ENCODE peak calls at places on chromosomes 16 and 17, in eight cellular contexts. One of them, this sample, is unnamed.

GRCh38 chr17:9306086-9306485 is 269.5 kb downstream of the STX8 start:
- DNase-seq in stimulated activated CD8-positive, alpha-beta memory T cell treated with anti-CD3 and anti-CD28 coated beads, Interleukin-7, amount 100 ng/mL, for 1 hour: no peak
- DNase-seq in EL: no peak
- DNase-seq in WTC11: no peak
- DNase-seq in HTR-8/SVneo: no peak
- DNase-seq in HuH-7: no peak
- DNase-seq in lung: no peak
- DNase-seq in fibroblast of the conjunctiva: no peak
- DNase-seq in this sample: no peak

GRCh38 chr16:54931041-54931756 is 534 bp downstream of the IRX5 start:
- DNase-seq in stimulated activated CD8-positive, alpha-beta memory T cell treated with anti-CD3 and anti-CD28 coated beads, Interleukin-7, amount 100 ng/mL, for 1 hour: no peak
- DNase-seq in EL: peak; percentile 49
- DNase-seq in WTC11: peak; percentile 50
- DNase-seq in HTR-8/SVneo: no peak
- DNase-seq in HuH-7: peak; percentile 27
- DNase-seq in lung: no peak
- DNase-seq in fibroblast of the conjunctiva: no peak
- DNase-seq in this sample: no peak

GRCh38 chr16:70390774-70391173 is 44.1 kb downstream of the DDX19A start:
- DNase-seq in stimulated activated CD8-positive, alpha-beta memory T cell treated with anti-CD3 and anti-CD28 coated beads, Interleukin-7, amount 100 ng/mL, for 1 hour: no peak
- DNase-seq in EL: no peak
- DNase-seq in WTC11: no peak
- DNase-seq in HTR-8/SVneo: no peak
- DNase-seq in HuH-7: no peak
- DNase-seq in lung: no peak
- DNase-seq in fibroblast of the conjunctiva: no peak
- DNase-seq in this sample: no peak

GRCh38 chr16:66099261-66099660 is 267.2 kb upstream of the CDH5 start:
- DNase-seq in stimulated activated CD8-positive, alpha-beta memory T cell treated with anti-CD3 and anti-CD28 coated beads, Interleukin-7, amount 100 ng/mL, for 1 hour: no peak
- DNase-seq in EL: no peak
- DNase-seq in WTC11: no peak
- DNase-seq in HTR-8/SVneo: no peak
- DNase-seq in HuH-7: no peak
- DNase-seq in lung: no peak
- DNase-seq in fibroblast of the conjunctiva: no peak
- DNase-seq in this sample: no peak

GRCh38 chr17:73365934-73366623 is 54.3 kb upstream of the CDC42EP4 start:
- DNase-seq in stimulated activated CD8-positive, alpha-beta memory T cell treated with anti-CD3 and anti-CD28 coated beads, Interleukin-7, amount 100 ng/mL, for 1 hour: no peak
- DNase-seq in EL: no peak
- DNase-seq in WTC11: no peak
- DNase-seq in HTR-8/SVneo: no peak
- DNase-seq in HuH-7: no peak
- DNase-seq in lung: no peak
- DNase-seq in fibroblast of the conjunctiva: no peak
- DNase-seq in this sample: no peak

GRCh38 chr16:52634528-52634927 is 87.6 kb upstream of the TOX3 start:
- DNase-seq in stimulated activated CD8-positive, alpha-beta memory T cell treated with anti-CD3 and anti-CD28 coated beads, Interleukin-7, amount 100 ng/mL, for 1 hour: no peak
- DNase-seq in EL: no peak
- DNase-seq in WTC11: no peak
- DNase-seq in HTR-8/SVneo: no peak
- DNase-seq in HuH-7: no peak
- DNase-seq in lung: no peak
- DNase-seq in fibroblast of the conjunctiva: no peak
- DNase-seq in this sample: no peak

GRCh38 chr17:2241823-2242222 is 61.8 kb downstream of the SMG6 start:
- DNase-seq in stimulated activated CD8-positive, alpha-beta memory T cell treated with anti-CD3 and anti-CD28 coated beads, Interleukin-7, amount 100 ng/mL, for 1 hour: no peak
- DNase-seq in EL: peak; percentile 44
- DNase-seq in WTC11: no peak
- DNase-seq in HTR-8/SVneo: no peak
- DNase-seq in HuH-7: no peak
- DNase-seq in lung: no peak
- DNase-seq in fibroblast of the conjunctiva: no peak
- DNase-seq in this sample: no peak

GRCh38 chr17:7774037-7774659 is 56.6 kb downstream of the DNAH2 start:
- DNase-seq in stimulated activated CD8-positive, alpha-beta memory T cell treated with anti-CD3 and anti-CD28 coated beads, Interleukin-7, amount 100 ng/mL, for 1 hour: no peak
- DNase-seq in EL: peak; percentile 86
- DNase-seq in WTC11: no peak
- DNase-seq in HTR-8/SVneo: peak; percentile 59
- DNase-seq in HuH-7: peak; percentile 51
- DNase-seq in lung: peak; percentile 41
- DNase-seq in fibroblast of the conjunctiva: peak; percentile 20
- DNase-seq in this sample: no peak

GRCh38 chr16:11271610-11272009 is 1.8 kb downstream of the PRM3 start:
- DNase-seq in stimulated activated CD8-positive, alpha-beta memory T cell treated with anti-CD3 and anti-CD28 coated beads, Interleukin-7, amount 100 ng/mL, for 1 hour: no peak
- DNase-seq in EL: no peak
- DNase-seq in WTC11: no peak
- DNase-seq in HTR-8/SVneo: no peak
- DNase-seq in HuH-7: no peak
- DNase-seq in lung: no peak
- DNase-seq in fibroblast of the conjunctiva: no peak
- DNase-seq in this sample: no peak

GRCh38 chr17:80187493-80187892 is 17.7 kb downstream of the CARD14 start:
- DNase-seq in stimulated activated CD8-positive, alpha-beta memory T cell treated with anti-CD3 and anti-CD28 coated beads, Interleukin-7, amount 100 ng/mL, for 1 hour: no peak
- DNase-seq in EL: no peak
- DNase-seq in WTC11: no peak
- DNase-seq in HTR-8/SVneo: no peak
- DNase-seq in HuH-7: no peak
- DNase-seq in lung: peak; percentile 51
- DNase-seq in fibroblast of the conjunctiva: no peak
- DNase-seq in this sample: no peak

GRCh38 chr17:7262192-7263070 is at the start of gene CLDN7:
- DNase-seq in stimulated activated CD8-positive, alpha-beta memory T cell treated with anti-CD3 and anti-CD28 coated beads, Interleukin-7, amount 100 ng/mL, for 1 hour: no peak
- DNase-seq in EL: no peak
- DNase-seq in WTC11: peak; percentile 96
- DNase-seq in HTR-8/SVneo: no peak
- DNase-seq in HuH-7: no peak
- DNase-seq in lung: peak; percentile 90
- DNase-seq in fibroblast of the conjunctiva: no peak
- DNase-seq in this sample: no peak

GRCh38 chr16:74936902-74937560 is 47.9 kb downstream of the WDR59 start:
- DNase-seq in stimulated activated CD8-positive, alpha-beta memory T cell treated with anti-CD3 and anti-CD28 coated beads, Interleukin-7, amount 100 ng/mL, for 1 hour: no peak
- DNase-seq in EL: peak; percentile 81
- DNase-seq in WTC11: no peak
- DNase-seq in HTR-8/SVneo: peak; percentile 67
- DNase-seq in HuH-7: no peak
- DNase-seq in lung: no peak
- DNase-seq in fibroblast of the conjunctiva: no peak
- DNase-seq in this sample: peak; percentile 76

GRCh38 chr17:11636771-11637170 is 38.5 kb downstream of the DNAH9 start:
- DNase-seq in stimulated activated CD8-positive, alpha-beta memory T cell treated with anti-CD3 and anti-CD28 coated beads, Interleukin-7, amount 100 ng/mL, for 1 hour: no peak
- DNase-seq in EL: no peak
- DNase-seq in WTC11: no peak
- DNase-seq in HTR-8/SVneo: no peak
- DNase-seq in HuH-7: no peak
- DNase-seq in lung: no peak
- DNase-seq in fibroblast of the conjunctiva: no peak
- DNase-seq in this sample: no peak

GRCh38 chr17:81890447-81891302 is 711 bp downstream of the ALYREF start:
- DNase-seq in stimulated activated CD8-positive, alpha-beta memory T cell treated with anti-CD3 and anti-CD28 coated beads, Interleukin-7, amount 100 ng/mL, for 1 hour: no peak
- DNase-seq in EL: no peak
- DNase-seq in WTC11: no peak
- DNase-seq in HTR-8/SVneo: no peak
- DNase-seq in HuH-7: no peak
- DNase-seq in lung: no peak
- DNase-seq in fibroblast of the conjunctiva: no peak
- DNase-seq in this sample: no peak

GRCh38 chr16:2468725-2469398 is 2.2 kb upstream of the NTN3 start:
- DNase-seq in stimulated activated CD8-positive, alpha-beta memory T cell treated with anti-CD3 and anti-CD28 coated beads, Interleukin-7, amount 100 ng/mL, for 1 hour: no peak
- DNase-seq in EL: no peak
- DNase-seq in WTC11: peak; percentile 30
- DNase-seq in HTR-8/SVneo: no peak
- DNase-seq in HuH-7: peak; percentile 69
- DNase-seq in lung: no peak
- DNase-seq in fibroblast of the conjunctiva: no peak
- DNase-seq in this sample: no peak

GRCh38 chr17:6427284-6427781 is 7.6 kb downstream of the AIPL1 start:
- DNase-seq in stimulated activated CD8-positive, alpha-beta memory T cell treated with anti-CD3 and anti-CD28 coated beads, Interleukin-7, amount 100 ng/mL, for 1 hour: no peak
- DNase-seq in EL: peak; percentile 42
- DNase-seq in WTC11: no peak
- DNase-seq in HTR-8/SVneo: no peak
- DNase-seq in HuH-7: no peak
- DNase-seq in lung: no peak
- DNase-seq in fibroblast of the conjunctiva: no peak
- DNase-seq in this sample: no peak

GRCh38 chr16:53913082-53913870 is 209.3 kb downstream of the FTO start:
- DNase-seq in stimulated activated CD8-positive, alpha-beta memory T cell treated with anti-CD3 and anti-CD28 coated beads, Interleukin-7, amount 100 ng/mL, for 1 hour: no peak
- DNase-seq in EL: peak; percentile 76
- DNase-seq in WTC11: no peak
- DNase-seq in HTR-8/SVneo: no peak
- DNase-seq in HuH-7: no peak
- DNase-seq in lung: peak; percentile 37
- DNase-seq in fibroblast of the conjunctiva: peak; percentile 80
- DNase-seq in this sample: peak; percentile 70

GRCh38 chr17:44518032-44518431 is 14.8 kb upstream of the GPATCH8 start:
- DNase-seq in stimulated activated CD8-positive, alpha-beta memory T cell treated with anti-CD3 and anti-CD28 coated beads, Interleukin-7, amount 100 ng/mL, for 1 hour: no peak
- DNase-seq in EL: peak; percentile 63
- DNase-seq in WTC11: no peak
- DNase-seq in HTR-8/SVneo: peak; percentile 51
- DNase-seq in HuH-7: no peak
- DNase-seq in lung: no peak
- DNase-seq in fibroblast of the conjunctiva: no peak
- DNase-seq in this sample: peak; percentile 61

GRCh38 chr17:69637399-69638165 is 223.1 kb downstream of the MAP2K6 start:
- DNase-seq in stimulated activated CD8-positive, alpha-beta memory T cell treated with anti-CD3 and anti-CD28 coated beads, Interleukin-7, amount 100 ng/mL, for 1 hour: no peak
- DNase-seq in EL: peak; percentile 72
- DNase-seq in WTC11: no peak
- DNase-seq in HTR-8/SVneo: no peak
- DNase-seq in HuH-7: no peak
- DNase-seq in lung: no peak
- DNase-seq in fibroblast of the conjunctiva: no peak
- DNase-seq in this sample: no peak

GRCh38 chr17:9268546-9268945 is 247.2 kb downstream of the NTN1 start:
- DNase-seq in stimulated activated CD8-positive, alpha-beta memory T cell treated with anti-CD3 and anti-CD28 coated beads, Interleukin-7, amount 100 ng/mL, for 1 hour: no peak
- DNase-seq in EL: no peak
- DNase-seq in WTC11: no peak
- DNase-seq in HTR-8/SVneo: no peak
- DNase-seq in HuH-7: no peak
- DNase-seq in lung: no peak
- DNase-seq in fibroblast of the conjunctiva: no peak
- DNase-seq in this sample: no peak

GRCh38 chr16:83956336-83957289 is 3.6 kb downstream of the OSGIN1 start:
- DNase-seq in stimulated activated CD8-positive, alpha-beta memory T cell treated with anti-CD3 and anti-CD28 coated beads, Interleukin-7, amount 100 ng/mL, for 1 hour: peak; percentile 45
- DNase-seq in EL: peak; percentile 76
- DNase-seq in WTC11: peak; percentile 93
- DNase-seq in HTR-8/SVneo: peak; percentile 83
- DNase-seq in HuH-7: peak; percentile 91
- DNase-seq in lung: peak; percentile 83
- DNase-seq in fibroblast of the conjunctiva: peak; percentile 60
- DNase-seq in this sample: peak; percentile 46

GRCh38 chr16:84107921-84108320 is 8.8 kb downstream of the MBTPS1 start:
- DNase-seq in stimulated activated CD8-positive, alpha-beta memory T cell treated with anti-CD3 and anti-CD28 coated beads, Interleukin-7, amount 100 ng/mL, for 1 hour: no peak
- DNase-seq in EL: no peak
- DNase-seq in WTC11: no peak
- DNase-seq in HTR-8/SVneo: no peak
- DNase-seq in HuH-7: no peak
- DNase-seq in lung: no peak
- DNase-seq in fibroblast of the conjunctiva: no peak
- DNase-seq in this sample: no peak

GRCh38 chr17:80446645-80447405 is 29.6 kb downstream of the NPTX1 start:
- DNase-seq in stimulated activated CD8-positive, alpha-beta memory T cell treated with anti-CD3 and anti-CD28 coated beads, Interleukin-7, amount 100 ng/mL, for 1 hour: no peak
- DNase-seq in EL: peak; percentile 40
- DNase-seq in WTC11: no peak
- DNase-seq in HTR-8/SVneo: peak; percentile 23
- DNase-seq in HuH-7: no peak
- DNase-seq in lung: no peak
- DNase-seq in fibroblast of the conjunctiva: no peak
- DNase-seq in this sample: no peak

GRCh38 chr17:3802461-3803307 is 1.7 kb upstream of the ITGAE start:
- DNase-seq in stimulated activated CD8-positive, alpha-beta memory T cell treated with anti-CD3 and anti-CD28 coated beads, Interleukin-7, amount 100 ng/mL, for 1 hour: no peak
- DNase-seq in EL: peak; percentile 90
- DNase-seq in WTC11: no peak
- DNase-seq in HTR-8/SVneo: peak; percentile 43
- DNase-seq in HuH-7: peak; percentile 61
- DNase-seq in lung: no peak
- DNase-seq in fibroblast of the conjunctiva: peak; percentile 36
- DNase-seq in this sample: no peak